ENCODE peak calls at places on chromosome 13, in nine cellular contexts. M is stimulated activated CD4-positive, alpha-beta T cell treated with anti-CD3 and anti-CD28 coated beads, TNF-alpha, amount 100 ng/mL, for 1 hour; D is stimulated activated naive CD8-positive, alpha-beta T cell treated with anti-CD3 and anti-CD28 coated beads, Interleukin-15, Interleukin-2, amounts not matched to agents 100 U/mL and 50 U/mL, for 24 hours; B is immature natural killer cell; Z is left cardiac atrium; Q is EL; J is activated T-cell treated with anti-CD3 and anti-CD28 coated beads for 4 hours; Y is caudate nucleus; V is fibroblast of pulmonary artery. H is an unnamed sample.

GRCh38 chr13:50951366-50951765 is 41.8 kb downstream of the RNASEH2B start:
- DNase-seq in M (no peak), D (no peak), B (no peak), Z (no peak), Q (no peak), J (no peak), Y (no peak), V (peak), H (no peak)

GRCh38 chr13:113088691-113089020 is 16.9 kb upstream of the F7 start:
- DNase-seq in M (no peak), D (no peak), B (no peak), Z (peak), Q (no peak), J (no peak), Y (no peak), V (no peak), H (no peak)

GRCh38 chr13:43405457-43405856 is 381.3 kb downstream of the ENOX1 start:
- DNase-seq in M (no peak), D (no peak), B (no peak), Z (no peak), Q (peak), J (no peak), Y (no peak), V (peak), H (no peak)

GRCh38 chr13:114112826-114113322 is 19.5 kb downstream of the RASA3 start:
- DNase-seq in M (no peak), D (peak), B (no peak), Z (peak), Q (no peak), J (no peak), Y (no peak), V (no peak), H (no peak)

GRCh38 chr13:96792188-96792587 is 202.1 kb downstream of the OXGR1 start:
- DNase-seq in M (no peak), D (no peak), B (no peak), Z (no peak), Q (no peak), J (no peak), Y (no peak), V (no peak), H (no peak)

GRCh38 chr13:43136940-43137574 is 113.7 kb downstream of the DNAJC15 start:
- DNase-seq in M (no peak), D (no peak), B (no peak), Z (no peak), Q (no peak), J (no peak), Y (no peak), V (no peak), H (no peak)

GRCh38 chr13:102045713-102046112 is 356.1 kb downstream of the FGF14 start:
- DNase-seq in M (no peak), D (no peak), B (no peak), Z (no peak), Q (no peak), J (no peak), Y (no peak), V (no peak), H (no peak)

GRCh38 chr13:95643814-95644598 is 500 bp downstream of the DZIP1 start:
- DNase-seq in M (no peak), D (peak), B (no peak), Z (peak), Q (peak), J (no peak), Y (no peak), V (peak), H (no peak)

GRCh38 chr13:55553736-55554135 is 1587.0 kb upstream of the PRR20A start:
- DNase-seq in M (no peak), D (no peak), B (no peak), Z (no peak), Q (no peak), J (no peak), Y (no peak), V (no peak), H (no peak)

GRCh38 chr13:46622918-46623256 is 69.9 kb downstream of the LRCH1 start:
- DNase-seq in M (no peak), D (no peak), B (no peak), Z (peak), Q (peak), J (no peak), Y (no peak), V (peak), H (no peak)

GRCh38 chr13:40190656-40191100 is 475.8 kb downstream of the FOXO1 start:
- DNase-seq in M (no peak), D (peak), B (peak), Z (peak), Q (peak), J (peak), Y (peak), V (peak), H (no peak)

GRCh38 chr13:113646921-113647340 is 11.1 kb downstream of the ATP4B start:
- DNase-seq in M (no peak), D (no peak), B (no peak), Z (no peak), Q (no peak), J (no peak), Y (no peak), V (no peak), H (no peak)